ENCODE peak calls at places on chromosomes 11 and 22, in seven cellular contexts. W, O, C, I, Z, N and M are unnamed samples.

GRCh38 chr11:69297926-69298777 is 4.2 kb downstream of the MYEOV start:
- DNase-seq in W (no peak), O (peak; percentile 78), C (no peak), I (peak; percentile 50), Z (peak; percentile 91), N (peak; percentile 78), M (peak; percentile 54)

GRCh38 chr22:41920271-41920976 is 5.5 kb upstream of the SHISA8 start:
- DNase-seq in W (no peak), O (no peak), C (no peak), I (no peak), Z (no peak), N (no peak), M (no peak)

GRCh38 chr22:18044548-18045271 is 20.3 kb upstream of the MICAL3 start:
- DNase-seq in W (no peak), O (no peak), C (no peak), I (no peak), Z (no peak), N (peak; percentile 94), M (no peak)

GRCh38 chr11:119356349-119357031 is 10.0 kb upstream of the MFRP start:
- DNase-seq in W (peak; percentile 95), O (peak; percentile 60), C (no peak), I (peak; percentile 83), Z (no peak), N (no peak), M (peak; percentile 89)

GRCh38 chr11:73147771-73148681 is 5.9 kb upstream of the FCHSD2 start:
- DNase-seq in W (peak; percentile 28), O (no peak), C (no peak), I (no peak), Z (no peak), N (no peak), M (no peak)

GRCh38 chr11:1440066-1440465 is 46.5 kb downstream of the MOB2 start:
- DNase-seq in W (no peak), O (no peak), C (no peak), I (no peak), Z (no peak), N (no peak), M (no peak)

GRCh38 chr11:17822021-17822781 is 87.6 kb downstream of the KCNC1 start:
- DNase-seq in W (no peak), O (no peak), C (no peak), I (no peak), Z (no peak), N (no peak), M (no peak)

GRCh38 chr22:48276933-48277867 is 1514.8 kb downstream of the TBC1D22A start:
- DNase-seq in W (no peak), O (no peak), C (no peak), I (no peak), Z (no peak), N (no peak), M (no peak)

GRCh38 chr22:28799834-28800307 is 498 bp downstream of the XBP1 start:
- DNase-seq in W (peak; percentile 84), O (no peak), C (no peak), I (peak; percentile 64), Z (no peak), N (no peak), M (no peak)

GRCh38 chr22:19940536-19941364 is 822 bp upstream of the COMT start:
- DNase-seq in W (peak; percentile 57), O (no peak), C (no peak), I (peak; percentile 80), Z (no peak), N (no peak), M (no peak)

GRCh38 chr22:39314251-39314971 is 5.0 kb downstream of the RPL3 start:
- DNase-seq in W (no peak), O (no peak), C (no peak), I (no peak), Z (no peak), N (no peak), M (no peak)

GRCh38 chr11:88293931-88294330 is 43.6 kb downstream of the CTSC start:
- DNase-seq in W (no peak), O (no peak), C (no peak), I (no peak), Z (no peak), N (no peak), M (no peak)

GRCh38 chr11:48020092-48020755 is 39.9 kb downstream of the PTPRJ start:
- DNase-seq in W (no peak), O (no peak), C (no peak), I (no peak), Z (peak; percentile 66), N (no peak), M (no peak)

GRCh38 chr22:39928556-39929401 is 27.9 kb downstream of the GRAP2 start:
- DNase-seq in W (no peak), O (no peak), C (no peak), I (no peak), Z (no peak), N (no peak), M (no peak)

GRCh38 chr22:28609921-28610320 is 69.7 kb downstream of the TTC28 start:
- DNase-seq in W (no peak), O (no peak), C (no peak), I (no peak), Z (no peak), N (no peak), M (no peak)

GRCh38 chr11:32122200-32122599 is 31.3 kb downstream of the RCN1 start:
- DNase-seq in W (no peak), O (no peak), C (no peak), I (no peak), Z (no peak), N (no peak), M (no peak)

GRCh38 chr22:22800716-22801115 is 86.9 kb upstream of the IGLL5 start:
- DNase-seq in W (no peak), O (no peak), C (no peak), I (no peak), Z (no peak), N (no peak), M (no peak)

GRCh38 chr11:67405196-67405567 is 1.3 kb downstream of the TBC1D10C start:
- DNase-seq in W (no peak), O (no peak), C (no peak), I (no peak), Z (no peak), N (no peak), M (no peak)

GRCh38 chr11:89405629-89406028 is 85.5 kb downstream of the NOX4 start:
- DNase-seq in W (no peak), O (peak; percentile 6), C (no peak), I (no peak), Z (no peak), N (no peak), M (no peak)

GRCh38 chr11:115616941-115617340 is 112.7 kb upstream of the CADM1 start:
- DNase-seq in W (no peak), O (no peak), C (no peak), I (no peak), Z (no peak), N (no peak), M (no peak)
- TF ChIP-seq JUND in W (peak; percentile 49), O (no peak), C (no peak), I (no peak), Z (no peak), N (no peak), M (no peak)

GRCh38 chr11:34036456-34036855 is 15.1 kb upstream of the CAPRIN1 start:
- DNase-seq in W (no peak), O (no peak), C (no peak), I (no peak), Z (no peak), N (peak; percentile 55), M (no peak)

GRCh38 chr11:34034053-34034452 is 17.5 kb upstream of the CAPRIN1 start:
- DNase-seq in W (no peak), O (no peak), C (no peak), I (peak; percentile 68), Z (no peak), N (no peak), M (no peak)

GRCh38 chr11:34030386-34030785 is 21.1 kb upstream of the CAPRIN1 start:
- DNase-seq in W (no peak), O (no peak), C (no peak), I (no peak), Z (no peak), N (no peak), M (peak; percentile 52)

GRCh38 chr11:34029176-34029575 is 22.4 kb upstream of the CAPRIN1 start:
- DNase-seq in W (no peak), O (no peak), C (no peak), I (no peak), Z (no peak), N (no peak), M (no peak)

DNA sequence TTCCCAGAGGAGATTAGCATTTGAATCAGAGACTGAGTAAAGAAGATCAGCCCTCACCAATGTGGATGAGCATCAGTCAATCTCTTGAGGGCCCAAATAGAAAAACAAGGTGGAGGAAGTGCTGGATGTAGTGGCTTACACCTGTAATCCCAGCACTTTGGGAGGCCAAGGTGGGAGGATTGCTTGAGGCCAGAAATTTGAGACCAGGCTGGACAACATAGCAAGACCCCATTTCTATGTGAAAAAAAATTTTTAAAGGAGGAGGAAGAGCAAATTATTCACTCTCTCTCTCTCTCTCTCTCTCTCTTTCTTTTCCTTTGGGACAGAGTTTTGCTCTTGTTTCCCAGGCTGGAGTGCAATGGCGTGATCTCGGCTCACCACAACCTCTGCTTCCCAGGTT is 18.1 kb upstream of the CAPRIN1 start:
- DNase-seq in W (no peak), O (no peak), C (no peak), I (no peak), Z (no peak), N (no peak), M (no peak)
- TF ChIP-seq JUND in W (no peak), O (no peak), C (no peak), I (no peak), Z (no peak), N (no peak), M (no peak)

GRCh38 chr22:44425356-44425755 is 72.7 kb downstream of the RTL6 start:
- DNase-seq in W (no peak), O (no peak), C (no peak), I (no peak), Z (no peak), N (no peak), M (no peak)

GRCh38 chr22:44424867-44425351 is 73.1 kb downstream of the RTL6 start:
- DNase-seq in W (peak; percentile 7), O (no peak), C (no peak), I (no peak), Z (no peak), N (no peak), M (no peak)

GRCh38 chr22:44423556-44423955 is 74.5 kb downstream of the RTL6 start:
- DNase-seq in W (peak; percentile 3), O (no peak), C (no peak), I (no peak), Z (no peak), N (no peak), M (no peak)

GRCh38 chr22:44424131-44424711 is 73.8 kb downstream of the RTL6 start:
- DNase-seq in W (no peak), O (no peak), C (no peak), I (no peak), Z (no peak), N (no peak), M (no peak)

GRCh38 chr22:44422742-44423370 is 75.2 kb downstream of the RTL6 start:
- DNase-seq in W (peak; percentile 11), O (no peak), C (no peak), I (no peak), Z (no peak), N (no peak), M (no peak)
- TF ChIP-seq JUND in W (no peak), O (no peak), C (no peak), I (no peak), Z (no peak), N (no peak), M (no peak)

DNA sequence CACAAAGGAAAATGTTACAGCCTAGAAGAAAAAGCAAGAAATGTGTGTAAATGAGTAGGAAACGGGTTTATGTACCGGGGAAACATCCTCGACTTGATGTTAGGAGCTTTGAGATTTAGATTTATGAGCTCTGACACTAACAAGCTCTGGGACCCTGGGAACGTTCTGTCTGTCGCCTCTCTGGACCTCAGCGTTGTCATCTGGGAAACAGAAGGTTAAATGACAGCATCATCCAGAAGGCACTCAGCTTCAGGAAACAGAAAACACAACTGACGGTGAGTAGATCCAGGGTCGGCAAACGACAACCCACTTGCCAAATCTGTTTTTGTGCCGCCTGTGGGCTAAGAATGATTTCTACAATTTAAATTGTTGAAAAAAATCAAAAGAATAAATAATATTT is 46.9 kb upstream of the SYT13 start:
- DNase-seq in W (no peak), O (no peak), C (no peak), I (no peak), Z (no peak), N (no peak), M (no peak)
- TF ChIP-seq JUND in W (no peak), O (no peak), C (no peak), I (no peak), Z (no peak), N (no peak), M (no peak)